ENCODE peak calls at places on chromosomes 3 and 15, in ten cellular contexts. O, C, L, X, K, T, H, J, U and F are unnamed samples.

GRCh38 chr15:77964193-77964592 is 113.3 kb downstream of the TBC1D2B start:
- DNase-seq in H (no peak), J (peak), C (no peak), L (no peak), K (no peak), X (no peak), O (no peak), T (no peak), U (no peak), F (no peak)

GRCh38 chr3:58597770-58598310 is 20.6 kb upstream of the FAM107A start:
- DNase-seq in K (no peak), H (no peak), L (no peak), T (no peak), X (no peak), U (no peak), J (no peak), O (no peak), C (no peak), F (no peak)

GRCh38 chr15:78536134-78536533 is 4.1 kb upstream of the PSMA4 start:
- DNase-seq in K (peak), J (peak), L (no peak), O (no peak), T (no peak), H (no peak), C (no peak), X (peak), U (no peak), F (no peak)

GRCh38 chr3:39541917-39542329 is 74.4 kb downstream of the MOBP start:
- DNase-seq in T (peak), U (no peak), J (peak), C (no peak), H (no peak), O (no peak), L (peak), K (peak), X (no peak), F (peak)

GRCh38 chr3:70308760-70309159 is 3.7 kb downstream of the MDFIC2 start:
- DNase-seq in K (peak), C (no peak), O (no peak), H (no peak), X (no peak), U (no peak), T (peak), J (no peak), L (peak), F (peak)

GRCh38 chr3:69137006-69137405 is 14.6 kb upstream of the LMOD3 start:
- DNase-seq in K (peak), J (no peak), H (no peak), L (no peak), O (no peak), T (no peak), C (no peak), X (no peak), U (no peak), F (no peak)

GRCh38 chr3:110389005-110389404 is 682.6 kb upstream of the NECTIN3 start:
- DNase-seq in K (no peak), L (no peak), O (no peak), U (no peak), H (no peak), X (no peak), C (no peak), J (no peak), T (no peak), F (no peak)

GRCh38 chr3:151925419-151925818 is 52.0 kb downstream of the SUCNR1 start:
- DNase-seq in J (no peak), H (no peak), O (no peak), T (no peak), X (no peak), L (no peak), U (no peak), K (no peak), C (no peak), F (no peak)

GRCh38 chr3:189202583-189202982 is 30.8 kb downstream of the TPRG1 start:
- DNase-seq in C (no peak), T (no peak), X (no peak), O (no peak), K (no peak), U (no peak), J (no peak), H (no peak), L (no peak), F (no peak)

GRCh38 chr3:122893282-122893681 is 98.4 kb downstream of the SLC49A4 start:
- DNase-seq in X (no peak), L (no peak), U (no peak), H (peak), T (no peak), K (no peak), O (no peak), C (no peak), J (no peak), F (no peak)

GRCh38 chr15:80570553-80570952 is 124.6 kb upstream of the ABHD17C start:
- DNase-seq in O (no peak), C (no peak), X (no peak), K (no peak), L (no peak), J (no peak), U (no peak), T (no peak), H (no peak), F (no peak)

GRCh38 chr3:126545544-126545943 is 13.2 kb downstream of the C3orf22 start:
- DNase-seq in L (peak), C (no peak), X (no peak), K (no peak), U (peak), T (no peak), H (no peak), O (no peak), J (no peak), F (no peak)

GRCh38 chr3:171283248-171284222 is 176.7 kb downstream of the TNIK start:
- DNase-seq in J (no peak), L (no peak), X (no peak), T (no peak), H (no peak), O (no peak), C (no peak), K (no peak), U (peak), F (no peak)

GRCh38 chr15:60047701-60048100 is 43.6 kb downstream of the FOXB1 start:
- DNase-seq in T (no peak), C (no peak), J (no peak), X (no peak), K (no peak), O (no peak), H (no peak), L (no peak), U (no peak), F (no peak)

GRCh38 chr3:40680685-40681657 is 156.2 kb downstream of the ZNF621 start:
- DNase-seq in T (no peak), O (no peak), L (no peak), J (no peak), H (no peak), X (no peak), K (no peak), U (no peak), C (no peak), F (no peak)

GRCh38 chr3:49357466-49358216 is 512 bp downstream of the GPX1 start:
- DNase-seq in H (peak), J (peak), T (peak), C (no peak), O (peak), L (peak), U (peak), K (peak), X (peak), F (peak)

GRCh38 chr3:178152010-178152409 is 384.2 kb upstream of the KCNMB2 start:
- DNase-seq in O (no peak), L (no peak), K (no peak), H (no peak), J (no peak), X (no peak), T (no peak), U (no peak), C (no peak), F (no peak)

GRCh38 chr3:177680442-177680821 is 483.1 kb upstream of the TBL1XR1 start:
- DNase-seq in T (no peak), U (no peak), K (peak), H (no peak), J (no peak), L (no peak), X (no peak), O (no peak), C (no peak), F (no peak)

GRCh38 chr3:4656059-4656458 is 162.9 kb downstream of the ITPR1 start:
- DNase-seq in T (peak), U (peak), J (peak), H (peak), K (peak), O (no peak), X (peak), C (no peak), L (peak), F (peak)
- H3K4me3 ChIP-seq in T (no peak), U (no peak), J (no peak), H (no peak), K (no peak), O (no peak), X (no peak), C (no peak), L (no peak), F (no peak)

GRCh38 chr3:23749589-23749988 is 56.2 kb upstream of the UBE2E1 start:
- DNase-seq in C (no peak), J (no peak), U (no peak), H (no peak), O (no peak), T (no peak), X (no peak), K (no peak), L (no peak), F (no peak)

GRCh38 chr3:23754215-23754614 is 51.5 kb upstream of the UBE2E1 start:
- DNase-seq in U (no peak), H (no peak), O (no peak), T (no peak), L (no peak), J (no peak), C (no peak), X (no peak), K (no peak), F (no peak)

GRCh38 chr3:23752126-23752525 is 53.6 kb upstream of the UBE2E1 start:
- DNase-seq in T (no peak), L (no peak), H (peak), J (no peak), K (no peak), X (no peak), C (no peak), O (no peak), U (no peak), F (no peak)

GRCh38 chr3:23750573-23751484 is 54.9 kb upstream of the UBE2E1 start:
- DNase-seq in L (no peak), O (no peak), T (no peak), X (no peak), J (no peak), C (no peak), H (peak), K (no peak), U (no peak), F (no peak)

GRCh38 chr3:23751485-23751811 is 54.3 kb upstream of the UBE2E1 start:
- DNase-seq in C (no peak), K (no peak), O (no peak), U (no peak), X (no peak), J (no peak), T (peak), H (no peak), L (no peak), F (peak)
- H3K4me3 ChIP-seq in C (no peak), K (no peak), O (no peak), U (no peak), X (no peak), J (no peak), T (no peak), H (no peak), L (no peak), F (peak)

DNA sequence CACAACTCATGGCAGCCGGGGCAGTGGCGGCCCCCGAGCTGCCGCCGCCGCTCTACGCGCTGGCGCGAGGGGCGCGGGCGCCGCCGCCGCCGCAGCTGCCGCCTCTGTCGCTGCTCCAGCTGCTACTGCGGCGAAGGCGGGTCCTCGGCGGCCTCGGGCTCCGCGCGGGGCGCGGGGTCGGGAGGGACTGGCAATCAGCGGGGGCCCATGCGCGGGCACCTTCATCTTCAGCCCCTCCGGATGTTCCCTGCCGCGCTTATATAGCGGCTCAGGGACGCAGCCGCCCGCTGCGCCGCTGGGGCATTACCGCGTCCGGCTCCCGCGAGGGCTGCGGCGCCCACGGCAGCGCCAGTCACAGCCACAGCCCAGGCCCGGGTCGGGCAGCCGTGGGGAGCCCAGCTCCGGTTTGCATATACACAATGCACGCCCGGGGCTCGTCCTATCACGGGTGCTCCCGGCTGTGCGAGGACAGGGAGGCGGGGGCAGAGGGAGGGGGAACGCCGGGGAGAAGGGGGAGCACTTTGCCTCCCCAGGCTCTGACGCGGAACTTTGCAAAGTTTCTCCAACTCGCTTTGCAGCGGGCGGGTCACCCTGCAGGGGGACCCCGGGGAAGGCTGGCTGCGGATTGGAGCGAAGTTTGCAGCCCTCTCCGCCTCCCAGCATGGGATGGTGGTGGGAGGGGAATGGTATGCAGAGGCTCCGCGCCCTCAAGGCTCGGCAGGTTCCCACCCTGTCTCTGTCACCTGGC is at the start of gene VGLL3:
- DNase-seq in T (peak), H (peak), L (peak), C (no peak), X (peak), U (peak), J (no peak), K (peak), O (no peak), F (peak)
- H3K4me3 ChIP-seq in T (peak), H (peak), L (peak), C (no peak), X (peak), U (peak), J (no peak), K (peak), O (no peak), F (peak)

DNA sequence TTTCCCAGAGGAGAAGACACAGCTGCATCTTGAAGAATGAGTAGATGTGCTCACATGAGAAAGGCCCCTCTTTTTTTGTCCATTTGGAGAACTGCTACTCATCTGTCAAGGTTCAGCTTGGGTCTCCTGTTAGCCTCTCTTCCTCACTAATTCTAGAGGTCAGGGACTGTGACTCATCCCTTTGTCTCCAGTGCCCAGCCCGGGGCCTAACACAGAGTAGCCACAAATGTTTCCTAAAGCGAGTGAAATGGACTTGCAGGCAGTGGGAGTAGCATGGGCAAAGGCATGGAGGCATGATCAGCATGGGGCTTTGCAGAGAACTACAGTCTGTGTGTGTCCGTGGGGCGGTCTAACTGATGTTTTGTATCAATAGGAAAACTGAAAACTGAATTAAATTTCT is 33.9 kb upstream of the MRPS22 start:
- DNase-seq in K (no peak), O (no peak), L (no peak), J (no peak), C (no peak), X (no peak), H (peak), T (no peak), U (no peak), F (no peak)
- H3K4me3 ChIP-seq in K (no peak), O (no peak), L (no peak), J (no peak), C (no peak), X (no peak), H (no peak), T (no peak), U (no peak), F (no peak)

GRCh38 chr15:56367156-56367555 is 1.9 kb downstream of the TEX9 start:
- DNase-seq in T (no peak), C (no peak), U (no peak), K (no peak), X (no peak), L (no peak), J (no peak), H (no peak), O (no peak), F (no peak)

GRCh38 chr15:56366211-56366610 is 985 bp downstream of the TEX9 start:
- DNase-seq in T (no peak), H (no peak), L (peak), J (no peak), O (no peak), U (no peak), X (no peak), C (no peak), K (no peak), F (no peak)

GRCh38 chr15:56369234-56369633 is 4.0 kb downstream of the TEX9 start:
- DNase-seq in X (no peak), H (no peak), O (no peak), T (no peak), C (no peak), U (no peak), K (no peak), J (no peak), L (no peak), F (no peak)

DNA sequence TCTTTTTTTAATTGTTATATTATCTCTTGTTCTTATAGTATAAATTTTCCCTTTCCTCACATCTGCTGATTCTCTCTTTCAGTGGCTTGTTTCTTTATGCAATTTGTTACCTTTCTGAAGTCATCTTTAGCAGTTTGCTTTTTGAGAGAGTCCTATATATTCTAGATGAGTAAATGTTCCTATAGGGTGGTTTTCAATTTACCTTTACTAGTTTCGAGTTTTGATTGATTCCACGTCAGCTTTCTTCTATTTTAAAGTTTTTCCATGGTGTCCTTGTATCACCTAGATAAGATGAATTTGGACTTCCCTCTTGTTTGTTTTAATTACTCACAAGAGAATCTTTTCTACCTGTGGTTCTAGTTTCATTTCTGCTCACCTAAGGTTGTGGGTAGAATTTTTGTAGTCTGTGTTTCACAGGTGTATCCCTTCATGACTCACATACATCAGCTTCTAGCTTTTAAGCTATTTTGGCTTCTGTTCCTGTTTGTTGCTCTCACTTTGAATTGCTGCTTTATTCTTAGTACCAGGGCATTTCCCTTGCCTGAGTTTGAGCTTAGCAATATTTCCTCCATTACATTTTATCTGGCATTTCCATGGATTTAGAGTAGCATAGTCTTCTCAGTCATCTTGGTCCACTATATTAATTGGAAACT is 6.4 kb downstream of the TEX9 start:
- DNase-seq in J (no peak), T (no peak), H (peak), O (no peak), L (no peak), C (no peak), X (no peak), U (no peak), K (no peak), F (no peak)
- H3K4me3 ChIP-seq in J (no peak), T (no peak), H (no peak), O (no peak), L (no peak), C (no peak), X (no peak), U (no peak), K (no peak), F (no peak)

DNA sequence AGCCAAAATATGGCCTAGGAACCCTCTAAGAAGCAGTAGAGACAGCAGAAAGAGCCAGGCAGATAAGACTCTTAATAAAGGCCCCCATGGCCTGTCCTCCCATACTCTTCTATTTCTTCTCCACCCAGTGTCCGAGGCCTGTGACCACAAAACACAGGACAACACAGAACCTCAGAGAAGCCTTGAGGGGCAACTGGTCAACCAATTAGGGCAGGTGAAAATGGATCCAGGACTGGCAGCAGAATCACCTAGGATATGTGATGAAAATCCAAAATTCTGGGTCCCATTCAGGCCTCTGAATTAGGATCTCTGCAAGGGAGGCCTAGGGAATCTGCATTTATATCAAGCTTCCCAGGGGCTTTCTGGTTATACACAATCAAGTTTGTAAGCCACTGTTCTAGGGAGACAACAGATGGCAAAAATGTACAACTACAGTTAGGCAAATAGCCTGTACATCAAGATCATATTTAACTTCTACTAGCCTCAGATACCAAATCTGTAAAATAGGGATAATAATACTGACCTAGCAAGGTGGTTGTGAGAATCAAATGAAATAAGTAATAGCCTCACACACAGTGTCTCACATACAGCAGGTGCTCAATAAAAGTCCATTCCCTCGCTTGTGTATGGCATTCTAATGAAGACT is 10.4 kb downstream of the RAB27A start:
- DNase-seq in K (no peak), O (no peak), X (no peak), L (no peak), U (no peak), T (no peak), H (no peak), C (no peak), J (no peak), F (no peak)
- H3K4me3 ChIP-seq in K (no peak), O (no peak), X (no peak), L (no peak), U (no peak), T (no peak), H (no peak), C (peak), J (no peak), F (no peak)

GRCh38 chr15:71588746-71589145 is 221.6 kb upstream of the NR2E3 start:
- DNase-seq in U (no peak), L (no peak), T (no peak), K (peak), H (no peak), C (no peak), X (peak), O (no peak), J (no peak), F (peak)

GRCh38 chr15:71581406-71581930 is 228.9 kb upstream of the NR2E3 start:
- DNase-seq in K (no peak), O (no peak), L (no peak), X (no peak), C (no peak), T (no peak), H (no peak), U (no peak), J (no peak), F (no peak)

GRCh38 chr15:71591057-71591456 is 219.3 kb upstream of the NR2E3 start:
- DNase-seq in J (no peak), C (no peak), U (no peak), T (no peak), L (peak), X (no peak), K (no peak), O (no peak), H (no peak), F (no peak)

GRCh38 chr15:71586463-71586862 is 223.9 kb upstream of the NR2E3 start:
- DNase-seq in J (no peak), K (no peak), X (no peak), T (no peak), C (no peak), H (no peak), U (no peak), O (no peak), L (no peak), F (no peak)

GRCh38 chr15:71585159-71585558 is 225.2 kb upstream of the NR2E3 start:
- DNase-seq in T (no peak), L (no peak), O (no peak), C (no peak), K (no peak), X (no peak), H (no peak), J (no peak), U (no peak), F (no peak)
- H3K4me3 ChIP-seq in T (no peak), L (no peak), O (no peak), C (no peak), K (no peak), X (no peak), H (no peak), J (no peak), U (no peak), F (no peak)

DNA sequence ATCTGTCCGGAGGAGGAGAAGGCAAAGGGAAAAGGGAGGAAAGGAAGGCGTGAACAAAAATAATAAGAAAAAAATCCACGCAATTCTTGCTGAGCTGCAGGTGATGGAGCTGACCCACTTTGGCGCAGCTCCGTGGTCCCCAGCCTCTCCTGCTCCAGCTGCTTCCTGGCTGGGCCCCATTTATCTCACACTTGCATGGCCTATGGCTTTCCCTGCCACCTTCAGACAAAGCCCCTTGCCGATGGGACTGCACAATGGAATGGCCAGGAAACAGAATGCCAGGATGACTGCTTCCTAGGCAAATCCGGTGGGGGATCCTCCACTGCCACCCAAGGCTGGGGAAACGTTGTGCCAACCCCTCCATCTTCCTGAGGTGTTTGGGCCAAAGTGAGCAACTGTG is 6.9 kb downstream of the INSYN1 start:
- DNase-seq in U (no peak), L (no peak), X (no peak), O (no peak), J (no peak), C (no peak), T (no peak), H (no peak), K (no peak), F (no peak)
- H3K4me3 ChIP-seq in U (no peak), L (no peak), X (no peak), O (no peak), J (no peak), C (no peak), T (no peak), H (no peak), K (no peak), F (no peak)